ENCODE peak calls at places on chromosome 20, in seven cellular contexts. One of them, this sample, is unnamed.

GRCh38 chr20:59221881-59222238 is 58.2 kb downstream of the ZNF831 start:
- DNase-seq in AG09309: no peak
- DNase-seq in T-helper 2 cell: no peak
- DNase-seq in HEK293T: no peak
- DNase-seq in mammary epithelial cell: no peak
- DNase-seq in fibroblast of lung: no peak
- DNase-seq in RWPE1: no peak
- DNase-seq in this sample: no peak

GRCh38 chr20:62119101-62119500 is 3.2 kb upstream of the LSM14B start:
- DNase-seq in HEK293T: no peak
- DNase-seq in T-helper 2 cell: no peak
- DNase-seq in fibroblast of lung: no peak
- DNase-seq in mammary epithelial cell: no peak
- DNase-seq in AG09309: no peak
- DNase-seq in RWPE1: no peak
- DNase-seq in this sample: no peak

GRCh38 chr20:37151529-37151928 is 27.6 kb upstream of the RPN2 start:
- DNase-seq in RWPE1: no peak
- DNase-seq in fibroblast of lung: no peak
- DNase-seq in AG09309: no peak
- DNase-seq in mammary epithelial cell: no peak
- DNase-seq in T-helper 2 cell: no peak
- DNase-seq in HEK293T: no peak
- DNase-seq in this sample: no peak

GRCh38 chr20:1391640-1392442 is 1.0 kb downstream of the FKBP1A start:
- DNase-seq in mammary epithelial cell: peak
- DNase-seq in HEK293T: no peak
- DNase-seq in T-helper 2 cell: no peak
- DNase-seq in RWPE1: no peak
- DNase-seq in AG09309: no peak
- DNase-seq in fibroblast of lung: peak
- DNase-seq in this sample: no peak

GRCh38 chr20:39059036-39059435 is 96.9 kb downstream of the DHX35 start:
- DNase-seq in RWPE1: no peak
- DNase-seq in mammary epithelial cell: no peak
- DNase-seq in AG09309: no peak
- DNase-seq in fibroblast of lung: no peak
- DNase-seq in HEK293T: no peak
- DNase-seq in T-helper 2 cell: no peak
- DNase-seq in this sample: no peak

GRCh38 chr20:49526056-49526455 is 41.9 kb downstream of the PTGIS start:
- DNase-seq in T-helper 2 cell: no peak
- DNase-seq in mammary epithelial cell: no peak
- DNase-seq in RWPE1: no peak
- DNase-seq in HEK293T: no peak
- DNase-seq in fibroblast of lung: no peak
- DNase-seq in AG09309: no peak
- DNase-seq in this sample: no peak

GRCh38 chr20:35907017-35907685 is 47.2 kb downstream of the SCAND1 start:
- DNase-seq in mammary epithelial cell: no peak
- DNase-seq in AG09309: no peak
- DNase-seq in fibroblast of lung: no peak
- DNase-seq in T-helper 2 cell: no peak
- DNase-seq in HEK293T: no peak
- DNase-seq in RWPE1: no peak
- DNase-seq in this sample: no peak

GRCh38 chr20:24777746-24778145 is 171.3 kb upstream of the CST7 start:
- DNase-seq in mammary epithelial cell: no peak
- DNase-seq in HEK293T: no peak
- DNase-seq in RWPE1: no peak
- DNase-seq in fibroblast of lung: no peak
- DNase-seq in T-helper 2 cell: no peak
- DNase-seq in AG09309: no peak
- DNase-seq in this sample: no peak

GRCh38 chr20:49642808-49643207 is 70.9 kb downstream of the B4GALT5 start:
- DNase-seq in fibroblast of lung: no peak
- DNase-seq in T-helper 2 cell: no peak
- DNase-seq in HEK293T: no peak
- DNase-seq in mammary epithelial cell: no peak
- DNase-seq in AG09309: no peak
- DNase-seq in RWPE1: no peak
- DNase-seq in this sample: no peak

GRCh38 chr20:23654005-23654404 is 16.2 kb upstream of the CST3 start:
- DNase-seq in RWPE1: peak
- DNase-seq in HEK293T: no peak
- DNase-seq in fibroblast of lung: no peak
- DNase-seq in AG09309: no peak
- DNase-seq in T-helper 2 cell: no peak
- DNase-seq in mammary epithelial cell: peak
- DNase-seq in this sample: no peak

GRCh38 chr20:10179574-10180298 is 38.9 kb upstream of the SNAP25 start:
- DNase-seq in fibroblast of lung: peak
- DNase-seq in HEK293T: peak
- DNase-seq in AG09309: no peak
- DNase-seq in RWPE1: no peak
- DNase-seq in T-helper 2 cell: no peak
- DNase-seq in mammary epithelial cell: no peak
- DNase-seq in this sample: no peak

GRCh38 chr20:35546127-35546526 is 4.2 kb downstream of the ERGIC3 start:
- DNase-seq in T-helper 2 cell: no peak
- DNase-seq in HEK293T: no peak
- DNase-seq in fibroblast of lung: no peak
- DNase-seq in RWPE1: no peak
- DNase-seq in AG09309: no peak
- DNase-seq in mammary epithelial cell: no peak
- DNase-seq in this sample: no peak

GRCh38 chr20:38671186-38671585 is 53.1 kb upstream of the SLC32A1 start:
- DNase-seq in T-helper 2 cell: no peak
- DNase-seq in mammary epithelial cell: no peak
- DNase-seq in HEK293T: no peak
- DNase-seq in AG09309: no peak
- DNase-seq in RWPE1: no peak
- DNase-seq in fibroblast of lung: no peak
- DNase-seq in this sample: no peak

GRCh38 chr20:32539817-32540675 is 45.1 kb downstream of the NOL4L start:
- DNase-seq in fibroblast of lung: no peak
- DNase-seq in T-helper 2 cell: no peak
- DNase-seq in AG09309: no peak
- DNase-seq in mammary epithelial cell: no peak
- DNase-seq in RWPE1: no peak
- DNase-seq in HEK293T: no peak
- DNase-seq in this sample: no peak

GRCh38 chr20:57126481-57127092 is 139.9 kb downstream of the BMP7 start:
- DNase-seq in HEK293T: no peak
- DNase-seq in AG09309: no peak
- DNase-seq in T-helper 2 cell: no peak
- DNase-seq in fibroblast of lung: no peak
- DNase-seq in RWPE1: peak
- DNase-seq in mammary epithelial cell: peak
- DNase-seq in this sample: no peak

GRCh38 chr20:34736106-34736505 is 32.0 kb downstream of the TP53INP2 start:
- DNase-seq in RWPE1: no peak
- DNase-seq in HEK293T: no peak
- DNase-seq in mammary epithelial cell: no peak
- DNase-seq in AG09309: no peak
- DNase-seq in fibroblast of lung: no peak
- DNase-seq in T-helper 2 cell: no peak
- DNase-seq in this sample: no peak

GRCh38 chr20:37298190-37298939 is 8.9 kb downstream of the MANBAL start:
- DNase-seq in T-helper 2 cell: no peak
- DNase-seq in RWPE1: no peak
- DNase-seq in HEK293T: no peak
- DNase-seq in fibroblast of lung: peak
- DNase-seq in mammary epithelial cell: peak
- DNase-seq in AG09309: no peak
- DNase-seq in this sample: peak

GRCh38 chr20:53165452-53165851 is 193.3 kb downstream of the TSHZ2 start:
- DNase-seq in RWPE1: no peak
- DNase-seq in T-helper 2 cell: no peak
- DNase-seq in AG09309: no peak
- DNase-seq in fibroblast of lung: no peak
- DNase-seq in HEK293T: no peak
- DNase-seq in mammary epithelial cell: peak
- DNase-seq in this sample: no peak

GRCh38 chr20:25987073-25987927 is 290.6 kb upstream of the ZNF337 start:
- DNase-seq in HEK293T: no peak
- DNase-seq in T-helper 2 cell: no peak
- DNase-seq in fibroblast of lung: peak
- DNase-seq in mammary epithelial cell: peak
- DNase-seq in RWPE1: no peak
- DNase-seq in AG09309: no peak
- DNase-seq in this sample: peak

GRCh38 chr20:6837730-6838129 is 70.2 kb downstream of the BMP2 start:
- DNase-seq in RWPE1: no peak
- DNase-seq in T-helper 2 cell: no peak
- DNase-seq in mammary epithelial cell: no peak
- DNase-seq in HEK293T: no peak
- DNase-seq in AG09309: no peak
- DNase-seq in fibroblast of lung: no peak
- DNase-seq in this sample: no peak

GRCh38 chr20:58306421-58307261 is 2.9 kb upstream of the RAB22A start:
- DNase-seq in T-helper 2 cell: peak
- DNase-seq in mammary epithelial cell: peak
- DNase-seq in AG09309: peak
- DNase-seq in RWPE1: peak
- DNase-seq in fibroblast of lung: no peak
- DNase-seq in HEK293T: no peak
- DNase-seq in this sample: no peak

GRCh38 chr20:40332167-40332566 is 356.9 kb downstream of the MAFB start:
- DNase-seq in fibroblast of lung: no peak
- DNase-seq in RWPE1: no peak
- DNase-seq in mammary epithelial cell: no peak
- DNase-seq in T-helper 2 cell: no peak
- DNase-seq in AG09309: no peak
- DNase-seq in HEK293T: no peak
- DNase-seq in this sample: no peak

GRCh38 chr20:37397076-37397953 is 51.4 kb downstream of the SRC start:
- DNase-seq in fibroblast of lung: no peak
- DNase-seq in mammary epithelial cell: peak
- DNase-seq in AG09309: no peak
- DNase-seq in HEK293T: no peak
- DNase-seq in T-helper 2 cell: no peak
- DNase-seq in RWPE1: no peak
- DNase-seq in this sample: peak

GRCh38 chr20:47320990-47321805 is 35.3 kb downstream of the ZMYND8 start:
- DNase-seq in T-helper 2 cell: no peak
- DNase-seq in RWPE1: no peak
- DNase-seq in AG09309: no peak
- DNase-seq in HEK293T: no peak
- DNase-seq in fibroblast of lung: no peak
- DNase-seq in mammary epithelial cell: peak
- DNase-seq in this sample: no peak

GRCh38 chr20:50054626-50055511 is 58.1 kb downstream of the UBE2V1 start:
- DNase-seq in T-helper 2 cell: no peak
- DNase-seq in AG09309: no peak
- DNase-seq in mammary epithelial cell: no peak
- DNase-seq in RWPE1: no peak
- DNase-seq in fibroblast of lung: peak
- DNase-seq in HEK293T: no peak
- DNase-seq in this sample: no peak

GRCh38 chr20:24443436-24443835 is 26.0 kb upstream of the SYNDIG1 start:
- DNase-seq in T-helper 2 cell: no peak
- DNase-seq in HEK293T: no peak
- DNase-seq in AG09309: no peak
- DNase-seq in fibroblast of lung: no peak
- DNase-seq in RWPE1: no peak
- DNase-seq in mammary epithelial cell: no peak
- DNase-seq in this sample: no peak

GRCh38 chr20:44215125-44215524 is 4.6 kb upstream of the OSER1 start:
- DNase-seq in AG09309: no peak
- DNase-seq in RWPE1: peak
- DNase-seq in T-helper 2 cell: peak
- DNase-seq in HEK293T: peak
- DNase-seq in fibroblast of lung: peak
- DNase-seq in mammary epithelial cell: peak
- DNase-seq in this sample: peak

GRCh38 chr20:58870293-58871014 is 17.9 kb downstream of the GNAS start:
- DNase-seq in fibroblast of lung: peak
- DNase-seq in mammary epithelial cell: peak
- DNase-seq in AG09309: no peak
- DNase-seq in RWPE1: peak
- DNase-seq in T-helper 2 cell: no peak
- DNase-seq in HEK293T: peak
- DNase-seq in this sample: peak

GRCh38 chr20:46056027-46056833 is 27.2 kb downstream of the SLC12A5 start:
- DNase-seq in mammary epithelial cell: no peak
- DNase-seq in RWPE1: no peak
- DNase-seq in AG09309: no peak
- DNase-seq in T-helper 2 cell: no peak
- DNase-seq in HEK293T: no peak
- DNase-seq in fibroblast of lung: no peak
- DNase-seq in this sample: no peak

GRCh38 chr20:25035924-25036323 is 22.0 kb downstream of the ACSS1 start:
- DNase-seq in HEK293T: no peak
- DNase-seq in mammary epithelial cell: no peak
- DNase-seq in RWPE1: no peak
- DNase-seq in T-helper 2 cell: no peak
- DNase-seq in AG09309: no peak
- DNase-seq in fibroblast of lung: no peak
- DNase-seq in this sample: no peak

GRCh38 chr20:8774412-8774811 is 294.5 kb upstream of the PLCB4 start:
- DNase-seq in fibroblast of lung: no peak
- DNase-seq in T-helper 2 cell: no peak
- DNase-seq in HEK293T: no peak
- DNase-seq in AG09309: no peak
- DNase-seq in mammary epithelial cell: no peak
- DNase-seq in RWPE1: no peak
- DNase-seq in this sample: no peak

GRCh38 chr20:53940883-53941546 is 129.4 kb downstream of the BCAS1 start:
- DNase-seq in AG09309: peak
- DNase-seq in mammary epithelial cell: peak
- DNase-seq in HEK293T: no peak
- DNase-seq in T-helper 2 cell: no peak
- DNase-seq in fibroblast of lung: peak
- DNase-seq in RWPE1: no peak
- DNase-seq in this sample: peak

GRCh38 chr20:53321596-53321995 is 272.0 kb downstream of the ZNF217 start:
- DNase-seq in mammary epithelial cell: no peak
- DNase-seq in T-helper 2 cell: no peak
- DNase-seq in AG09309: no peak
- DNase-seq in HEK293T: no peak
- DNase-seq in fibroblast of lung: no peak
- DNase-seq in RWPE1: no peak
- DNase-seq in this sample: no peak

GRCh38 chr20:44056010-44056698 is 130.8 kb downstream of the JPH2 start:
- DNase-seq in T-helper 2 cell: no peak
- DNase-seq in AG09309: no peak
- DNase-seq in RWPE1: peak
- DNase-seq in mammary epithelial cell: no peak
- DNase-seq in fibroblast of lung: no peak
- DNase-seq in HEK293T: peak
- DNase-seq in this sample: no peak